ENCODE peak calls at places on chromosomes 2 and 18, in four cellular contexts. V, N, I and H are unnamed samples.

GRCh38 chr2:239157269-239157668 is 243.6 kb downstream of the HDAC4 start:
- DNase-seq in V (peak), N (no peak), I (no peak), H (no peak)

GRCh38 chr2:179749210-179749609 is 112.2 kb downstream of the ZNF385B start:
- DNase-seq in V (no peak), N (no peak), I (no peak), H (no peak)

GRCh38 chr2:179460530-179460929 is 195.9 kb upstream of the SESTD1 start:
- DNase-seq in V (no peak), N (no peak), I (peak), H (peak)

GRCh38 chr2:231124833-231125232 is at the start of gene HTR2B:
- DNase-seq in V (no peak), N (no peak), I (no peak), H (no peak)

GRCh38 chr2:65159921-65160320 is 30.0 kb upstream of the RAB1A start:
- DNase-seq in V (no peak), N (no peak), I (no peak), H (no peak)

GRCh38 chr18:62521588-62521987 is 1.2 kb upstream of the ZCCHC2 start:
- DNase-seq in V (no peak), N (no peak), I (no peak), H (no peak)

GRCh38 chr18:13273800-13274199 is 55.2 kb downstream of the LDLRAD4 start:
- DNase-seq in V (no peak), N (peak), I (no peak), H (no peak)

GRCh38 chr2:106857882-106858478 is 28.0 kb downstream of the ST6GAL2 start:
- DNase-seq in V (no peak), N (no peak), I (no peak), H (no peak)

GRCh38 chr2:100744589-100744988 is 75.3 kb upstream of the NPAS2 start:
- DNase-seq in V (no peak), N (no peak), I (peak), H (no peak)

GRCh38 chr2:67918471-67918870 is 144.3 kb downstream of the C1D start:
- DNase-seq in V (peak), N (no peak), I (no peak), H (no peak)
- H3K27ac ChIP-seq in V (peak), N (no peak), I (no peak), H (peak)

GRCh38 chr2:241065355-241065803 is 36.7 kb downstream of the MTERF4 start:
- DNase-seq in V (no peak), N (no peak), I (no peak), H (no peak)

GRCh38 chr2:241066171-241066892 is 35.8 kb downstream of the MTERF4 start:
- DNase-seq in V (no peak), N (no peak), I (no peak), H (no peak)

GRCh38 chr2:241067501-241068135 is 34.5 kb downstream of the MTERF4 start:
- DNase-seq in V (peak), N (no peak), I (no peak), H (no peak)

GRCh38 chr2:241068136-241068941 is 33.7 kb downstream of the MTERF4 start:
- DNase-seq in V (peak), N (no peak), I (no peak), H (no peak)

DNA sequence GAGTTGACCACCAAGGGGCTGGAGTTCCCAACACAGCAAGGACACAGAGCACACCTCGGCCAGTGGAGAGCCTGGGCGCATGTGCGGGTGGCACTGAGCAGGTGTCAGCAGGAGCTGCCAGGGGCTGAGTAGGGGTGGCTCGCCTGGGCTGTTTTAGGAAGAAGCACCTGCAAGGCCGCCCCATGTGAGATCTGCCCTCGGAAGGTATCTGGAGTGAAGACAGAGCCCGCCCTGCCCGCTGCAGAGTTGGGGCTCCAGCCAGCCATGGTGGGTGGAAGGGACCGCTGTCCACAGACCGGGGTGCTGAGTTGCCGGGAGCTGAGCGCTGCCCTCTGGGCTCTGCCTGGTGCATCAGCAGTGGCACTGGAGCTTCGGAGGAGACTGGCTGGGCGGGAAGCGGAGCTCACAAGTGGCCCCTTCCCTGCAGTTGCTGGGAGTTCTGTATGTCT is 35.2 kb downstream of the MTERF4 start:
- DNase-seq in V (no peak), N (no peak), I (no peak), H (no peak)
- TF ChIP-seq CTCF in V (no peak), N (no peak), I (no peak), H (no peak)

GRCh38 chr2:218890369-218890768 is 9.7 kb downstream of the WNT10A start:
- DNase-seq in V (peak), N (no peak), I (no peak), H (no peak)

GRCh38 chr2:218887079-218887478 is 6.4 kb downstream of the WNT10A start:
- DNase-seq in V (no peak), N (no peak), I (no peak), H (no peak)

GRCh38 chr2:218889937-218890336 is 9.3 kb downstream of the WNT10A start:
- DNase-seq in V (peak), N (no peak), I (no peak), H (no peak)

GRCh38 chr2:218886461-218886947 is 5.9 kb downstream of the WNT10A start:
- DNase-seq in V (no peak), N (no peak), I (no peak), H (no peak)

GRCh38 chr2:218888341-218888740 is 7.7 kb downstream of the WNT10A start:
- DNase-seq in V (peak), N (no peak), I (no peak), H (no peak)
- H3K27ac ChIP-seq in V (no peak), N (no peak), I (no peak), H (peak)

GRCh38 chr18:11872479-11873136 is 21.4 kb downstream of the CHMP1B start:
- DNase-seq in V (peak), N (no peak), I (peak), H (peak)
- TF ChIP-seq CTCF in V (peak), N (peak), I (peak), H (peak)